ENCODE peak calls at places on chromosomes 12 and 14, in five cellular contexts. B, G, C, P and N are unnamed samples. For H3K4me1, the result is how much of the 10 kb centered on the place peaks cover.

GRCh38 chr12:68001486-68002466 is 12.5 kb downstream of the IFNG-AS1 start:
- DNase-seq in B (no peak), G (no peak), C (no peak), P (no peak), N (no peak)

GRCh38 chr12:113759135-113759534 is 207.0 kb downstream of the RBM19 start:
- DNase-seq in B (no peak), G (no peak), C (no peak), P (no peak), N (no peak)

GRCh38 chr12:91180577-91180976 is 2.0 kb downstream of the DCN start:
- DNase-seq in B (no peak), G (no peak), C (no peak), P (no peak), N (no peak)

GRCh38 chr12:112169086-112169872 is 43.9 kb downstream of the TRAFD1 start:
- DNase-seq in B (no peak), G (no peak), C (no peak), P (no peak), N (no peak)

GRCh38 chr12:33223956-33224355 is 215.7 kb downstream of the SYT10 start:
- DNase-seq in B (no peak), G (no peak), C (no peak), P (no peak), N (no peak)

GRCh38 chr12:127509066-127509778 is 757.7 kb upstream of the TMEM132C start:
- DNase-seq in B (no peak), G (no peak), C (no peak), P (no peak), N (no peak)

GRCh38 chr12:64781374-64782029 is 22.3 kb upstream of the GNS start:
- DNase-seq in B (no peak), G (no peak), C (no peak), P (no peak), N (no peak)

GRCh38 chr14:33876274-33876673 is 74.6 kb downstream of the EGLN3 start:
- DNase-seq in B (no peak), G (no peak), C (no peak), P (no peak), N (no peak)

GRCh38 chr12:11347810-11348209 is 37.6 kb upstream of the PRB4 start:
- DNase-seq in B (no peak), G (no peak), C (no peak), P (no peak), N (no peak)

GRCh38 chr12:24803406-24804245 is 145.3 kb downstream of the BCAT1 start:
- DNase-seq in B (no peak), G (no peak), C (no peak), P (no peak), N (no peak)

GRCh38 chr14:55329999-55330710 is 58.9 kb downstream of the FBXO34 start:
- DNase-seq in B (no peak), G (no peak), C (no peak), P (no peak), N (no peak)

GRCh38 chr14:21428930-21429329 is 27.0 kb downstream of the CHD8 start:
- DNase-seq in B (no peak), G (no peak), C (peak), P (no peak), N (no peak)

GRCh38 chr12:88247241-88247643 is 105.1 kb downstream of the TMTC3 start:
- DNase-seq in B (no peak), G (no peak), C (no peak), P (no peak), N (no peak)

GRCh38 chr12:52148541-52149181 is 43.2 kb downstream of the KRT80 start:
- DNase-seq in B (no peak), G (no peak), C (peak), P (peak), N (no peak)

GRCh38 chr12:46774011-46774633 is 51.7 kb downstream of the SLC38A4 start:
- DNase-seq in B (no peak), G (no peak), C (peak), P (no peak), N (no peak)

GRCh38 chr14:81200041-81200440 is 20.7 kb downstream of the GTF2A1 start:
- DNase-seq in B (no peak), G (no peak), C (no peak), P (no peak), N (no peak)

GRCh38 chr14:33165144-33165925 is 226.7 kb downstream of the NPAS3 start:
- DNase-seq in B (no peak), G (no peak), C (no peak), P (no peak), N (no peak)

GRCh38 chr14:103361868-103362267 is 23.3 kb upstream of the MARK3 start:
- DNase-seq in B (no peak), G (no peak), C (no peak), P (no peak), N (no peak)

GRCh38 chr12:12927211-12928079 is 24.5 kb downstream of the GPRC5D start:
- DNase-seq in B (no peak), G (no peak), C (peak), P (peak), N (peak)

GRCh38 chr12:19759229-19759628 is 319.9 kb downstream of the AEBP2 start:
- DNase-seq in B (no peak), G (no peak), C (no peak), P (no peak), N (no peak)

GRCh38 chr14:77409131-77409533 is 14.2 kb downstream of the NOXRED1 start:
- DNase-seq in B (no peak), G (no peak), C (no peak), P (peak), N (no peak)

GRCh38 chr14:102723650-102724049 is 53.6 kb upstream of the TRAF3 start:
- DNase-seq in B (no peak), G (no peak), C (no peak), P (no peak), N (no peak)

GRCh38 chr12:57430117-57430930 is 519 bp downstream of the R3HDM2 start:
- DNase-seq in B (no peak), G (no peak), C (peak), P (no peak), N (peak)

GRCh38 chr12:77648716-77649115 is 182.0 kb upstream of the NAV3 start:
- DNase-seq in B (no peak), G (no peak), C (no peak), P (no peak), N (no peak)

GRCh38 chr12:110555509-110556406 is 27.4 kb downstream of the PPTC7 start:
- DNase-seq in B (no peak), G (no peak), C (no peak), P (no peak), N (no peak)

GRCh38 chr12:10558291-10558690 is 52.6 kb downstream of the EIF2S3B start:
- DNase-seq in B (no peak), G (no peak), C (no peak), P (no peak), N (no peak)

GRCh38 chr14:61526405-61527312 is 168.7 kb upstream of the HIF1A start:
- DNase-seq in B (no peak), G (no peak), C (peak), P (no peak), N (peak)

GRCh38 chr12:55847033-55847432 is 4.3 kb upstream of the MMP19 start:
- DNase-seq in B (no peak), G (peak), C (no peak), P (no peak), N (no peak)

GRCh38 chr12:63276537-63277365 is 125.8 kb upstream of the AVPR1A start:
- DNase-seq in B (no peak), G (no peak), C (no peak), P (no peak), N (no peak)

GRCh38 chr12:113227686-113228391 is 6.6 kb downstream of the TPCN1 start:
- DNase-seq in B (no peak), G (no peak), C (no peak), P (no peak), N (no peak)

GRCh38 chr12:123471374-123472068 is 13.6 kb downstream of the SNRNP35 start:
- DNase-seq in B (no peak), G (no peak), C (peak), P (no peak), N (no peak)

GRCh38 chr12:50402270-50403000 is 1.8 kb downstream of the LARP4 start:
- DNase-seq in B (no peak), G (no peak), C (no peak), P (no peak), N (no peak)

DNA sequence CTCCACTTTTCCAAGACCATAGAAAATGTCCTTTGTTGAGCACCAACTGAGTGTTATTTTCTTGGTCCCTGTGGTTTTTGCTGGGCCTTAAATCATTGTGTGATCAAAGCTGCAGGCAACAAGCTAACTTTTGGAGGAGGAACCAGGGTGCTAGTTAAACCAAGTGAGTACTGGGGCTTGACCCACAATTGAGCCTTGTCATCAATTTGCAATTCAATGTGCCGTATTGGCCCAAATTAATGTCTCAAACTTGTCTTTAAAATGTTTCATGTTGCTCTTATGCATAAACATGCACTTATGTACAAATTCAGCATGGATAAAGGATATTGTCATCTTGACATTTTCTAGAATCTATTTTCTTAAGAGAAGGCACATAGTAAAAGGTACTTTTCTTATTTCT is 62.3 kb downstream of the DAD1 start:
- DNase-seq in B (no peak), G (no peak), C (no peak), P (no peak), N (no peak)
- H3K4me1 ChIP-seq in B (under half), G (under half), C (under half), P (under half), N (under half)

GRCh38 chr12:120086801-120087621 is 29.5 kb downstream of the RAB35 start:
- DNase-seq in B (peak), G (peak), C (peak), P (peak), N (peak)
- TF ChIP-seq POLR2A in B (peak), G (peak), C (peak), P (no peak), N (no peak)

GRCh38 chr14:89302396-89302950 is 114.6 kb downstream of the FOXN3 start:
- DNase-seq in B (no peak), G (no peak), C (no peak), P (no peak), N (no peak)
- H3K4me1 ChIP-seq in B (under half), G (under half), C (half or more), P (under half), N (under half)

GRCh38 chr12:15789215-15790171 is at the start of gene EPS8:
- DNase-seq in B (peak), G (peak), C (peak), P (peak), N (peak)
- TF ChIP-seq POLR2A in B (peak), G (peak), C (peak), P (peak), N (peak)

GRCh38 chr14:68692216-68692615 is 100.7 kb downstream of the ZFP36L1 start:
- DNase-seq in B (no peak), G (peak), C (peak), P (no peak), N (peak)

GRCh38 chr14:68694516-68695235 is 98.2 kb downstream of the ZFP36L1 start:
- DNase-seq in B (no peak), G (peak), C (no peak), P (no peak), N (no peak)

GRCh38 chr14:68692916-68693771 is 99.7 kb downstream of the ZFP36L1 start:
- DNase-seq in B (no peak), G (peak), C (no peak), P (no peak), N (no peak)

GRCh38 chr14:68695326-68695768 is 97.5 kb downstream of the ZFP36L1 start:
- DNase-seq in B (no peak), G (peak), C (peak), P (no peak), N (peak)

DNA sequence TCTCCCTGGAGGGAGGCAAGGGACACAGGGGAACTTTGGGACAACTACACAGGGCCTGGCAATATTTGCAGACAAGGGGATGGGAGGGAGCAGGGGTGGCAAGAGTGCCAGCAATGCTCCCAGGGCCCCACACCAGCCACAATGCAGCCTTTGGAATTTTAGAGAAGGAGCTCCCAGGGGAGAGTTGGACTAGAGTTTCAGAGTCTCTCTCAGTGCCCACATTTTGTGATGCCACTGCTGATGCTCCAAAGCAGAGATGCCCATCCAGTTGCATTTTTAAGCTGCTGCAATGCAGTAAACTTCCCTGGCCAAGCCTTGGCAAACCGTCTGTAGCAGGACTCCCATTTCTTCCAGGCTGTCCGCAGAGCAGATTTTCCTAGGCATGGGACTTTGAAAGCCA is 98.9 kb downstream of the ZFP36L1 start:
- DNase-seq in B (no peak), G (peak), C (no peak), P (no peak), N (no peak)
- H3K4me1 ChIP-seq in B (under half), G (under half), C (under half), P (under half), N (under half)

GRCh38 chr12:93134175-93134574 is 205.1 kb upstream of the EEA1 start:
- DNase-seq in B (no peak), G (no peak), C (no peak), P (no peak), N (no peak)

GRCh38 chr12:93133361-93133760 is 204.3 kb upstream of the EEA1 start:
- DNase-seq in B (no peak), G (no peak), C (no peak), P (no peak), N (no peak)

GRCh38 chr12:93134893-93135285 is 205.8 kb upstream of the EEA1 start:
- DNase-seq in B (no peak), G (no peak), C (no peak), P (no peak), N (no peak)

GRCh38 chr12:93136243-93137015 is 207.3 kb upstream of the EEA1 start:
- DNase-seq in B (no peak), G (no peak), C (no peak), P (no peak), N (no peak)

GRCh38 chr12:93135286-93136239 is 206.5 kb upstream of the EEA1 start:
- DNase-seq in B (no peak), G (no peak), C (no peak), P (no peak), N (no peak)
- TF ChIP-seq POLR2A in B (no peak), G (no peak), C (no peak), P (no peak), N (no peak)

GRCh38 chr12:106975098-106975497 is 11.8 kb downstream of the MTERF2 start:
- DNase-seq in B (no peak), G (no peak), C (no peak), P (no peak), N (no peak)

GRCh38 chr12:106978035-106978800 is 8.7 kb downstream of the MTERF2 start:
- DNase-seq in B (no peak), G (peak), C (no peak), P (peak), N (peak)

GRCh38 chr12:106974525-106974924 is 12.4 kb downstream of the MTERF2 start:
- DNase-seq in B (no peak), G (no peak), C (no peak), P (no peak), N (no peak)

GRCh38 chr12:106976668-106977067 is 10.3 kb downstream of the MTERF2 start:
- DNase-seq in B (no peak), G (no peak), C (no peak), P (no peak), N (no peak)

DNA sequence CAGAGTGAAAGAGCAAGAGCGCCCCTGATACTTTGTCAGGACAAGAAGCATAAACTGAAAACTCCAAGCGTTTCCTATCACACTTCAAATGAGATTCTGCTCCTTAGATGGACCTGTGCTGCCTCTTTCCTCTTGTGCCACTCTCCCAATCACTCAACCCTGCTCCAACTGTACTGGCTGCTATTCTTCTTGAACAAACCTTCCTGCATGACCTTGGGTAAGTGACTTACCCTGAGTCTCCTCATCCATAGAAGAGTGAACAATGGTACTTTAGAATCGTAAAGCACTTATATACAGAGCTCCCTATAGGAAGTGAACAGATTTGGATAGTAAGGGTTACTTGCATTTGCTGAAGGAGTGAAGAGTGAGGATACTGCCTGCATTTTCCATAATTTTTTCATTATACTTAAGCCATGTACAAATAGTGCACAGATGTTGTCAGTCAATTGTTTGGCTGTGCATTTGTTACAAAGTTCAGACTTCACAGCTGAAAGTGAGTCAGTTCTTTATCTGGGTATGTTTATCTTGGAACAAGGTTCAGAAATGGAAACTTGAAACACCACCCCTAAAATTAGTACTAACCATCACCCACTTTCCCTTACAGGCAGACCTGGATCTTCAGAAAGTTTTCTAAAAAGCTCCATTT is 10.8 kb downstream of the MTERF2 start:
- DNase-seq in B (no peak), G (no peak), C (no peak), P (no peak), N (no peak)
- H3K4me1 ChIP-seq in B (under half), G (under half), C (under half), P (under half), N (under half)

DNA sequence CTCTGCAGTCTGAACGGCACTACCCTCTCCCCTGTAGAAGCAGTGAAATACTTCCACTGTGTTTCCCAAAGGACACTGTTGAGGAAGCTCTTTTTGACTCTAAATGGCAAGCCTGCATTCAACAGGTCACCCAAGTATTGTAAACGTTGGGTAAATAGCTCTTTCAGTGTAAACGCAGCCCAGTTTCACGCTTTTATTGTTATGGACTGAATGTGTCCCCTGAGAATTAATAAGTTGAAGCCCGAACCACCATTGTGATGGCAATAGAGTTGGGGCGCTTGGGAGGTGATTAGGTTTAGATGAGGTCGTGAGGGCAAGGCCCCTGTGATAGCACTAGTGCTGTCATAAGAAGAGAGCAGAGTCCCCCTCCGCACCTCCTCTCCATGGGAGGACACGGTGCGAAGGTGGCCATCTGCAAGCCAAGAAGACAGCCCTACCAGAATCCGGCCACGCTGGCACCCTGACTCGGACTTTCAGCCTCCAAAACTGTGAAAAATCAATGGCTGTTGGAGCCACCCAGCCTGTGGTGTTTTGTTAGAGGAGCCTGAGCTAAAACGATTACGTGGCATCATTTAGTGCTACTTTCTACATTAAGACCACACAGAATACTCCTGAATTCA is 1.1 kb downstream of the SERPINA10 start:
- DNase-seq in B (no peak), G (no peak), C (no peak), P (no peak), N (no peak)
- TF ChIP-seq POLR2A in B (no peak), G (no peak), C (no peak), P (no peak), N (no peak)

DNA sequence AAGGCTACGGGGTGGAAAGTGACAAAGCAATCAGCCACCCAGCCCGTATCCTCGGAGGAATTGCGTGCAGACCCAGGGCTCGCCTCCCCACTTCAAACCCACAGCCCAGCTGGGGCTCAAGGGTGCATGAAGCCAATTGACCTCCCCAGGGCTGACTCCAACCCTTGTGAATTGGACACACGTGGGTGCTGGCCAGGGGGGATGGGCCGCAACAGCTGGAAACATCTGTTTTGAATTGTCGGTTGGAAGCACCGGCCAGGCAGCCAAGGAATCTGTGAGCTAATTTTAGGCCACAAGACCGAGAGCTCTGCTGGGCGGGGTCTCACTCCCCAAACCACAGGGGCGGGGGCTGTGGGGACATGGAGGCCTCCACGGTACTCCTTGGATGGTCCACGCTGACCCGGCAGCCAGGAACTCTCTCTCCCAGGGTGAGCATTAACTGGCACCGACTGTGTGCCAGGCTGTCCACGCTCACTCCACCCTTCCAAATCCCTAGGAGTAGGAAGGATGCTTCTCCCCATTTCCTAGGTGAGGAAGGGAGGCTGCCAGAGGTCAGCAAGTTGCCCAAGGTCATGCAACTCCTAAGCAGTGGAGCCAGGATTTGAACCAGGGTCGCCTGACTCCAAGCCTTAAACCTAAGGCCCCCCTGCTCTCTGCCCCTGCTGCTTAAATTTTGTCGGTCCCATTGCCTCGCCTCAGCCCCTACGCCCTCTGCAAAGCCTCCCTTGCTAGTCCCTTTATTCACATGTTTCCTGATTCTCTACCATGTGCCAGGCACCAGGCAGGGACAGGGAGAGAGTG is 11.9 kb upstream of the TMEM119 start:
- DNase-seq in B (no peak), G (peak), C (peak), P (peak), N (peak)
- H3K4me1 ChIP-seq in B (under half), G (under half), C (under half), P (under half), N (under half)